ENCODE peak calls at places on chromosome 21, in ten cellular contexts. One of them, this sample, is unnamed.

GRCh38 chr21:34835526-34835925 is 166.7 kb downstream of the CLIC6 start:
- DNase-seq in B cell: no peak
- DNase-seq in PC-9: no peak
- DNase-seq in astrocyte: no peak
- DNase-seq in astrocyte of the spinal cord: peak; percentile 41
- DNase-seq in CD4-positive, alpha-beta T cell: no peak
- DNase-seq in adrenal gland: peak; percentile 42
- DNase-seq in breast epithelium: peak; percentile 61
- DNase-seq in left ventricle myocardium inferior: no peak
- DNase-seq in ovary: no peak
- DNase-seq in this sample: no peak

GRCh38 chr21:30443226-30443625 is 3.2 kb downstream of the KRTAP15-1 start:
- DNase-seq in B cell: no peak
- DNase-seq in PC-9: no peak
- DNase-seq in astrocyte: no peak
- DNase-seq in astrocyte of the spinal cord: no peak
- DNase-seq in CD4-positive, alpha-beta T cell: no peak
- DNase-seq in adrenal gland: no peak
- DNase-seq in breast epithelium: no peak
- DNase-seq in left ventricle myocardium inferior: no peak
- DNase-seq in ovary: no peak
- DNase-seq in this sample: no peak

GRCh38 chr21:25139390-25139789 is 467.9 kb downstream of the MRPL39 start:
- DNase-seq in B cell: no peak
- DNase-seq in PC-9: no peak
- DNase-seq in astrocyte: no peak
- DNase-seq in astrocyte of the spinal cord: no peak
- DNase-seq in CD4-positive, alpha-beta T cell: no peak
- DNase-seq in adrenal gland: no peak
- DNase-seq in breast epithelium: no peak
- DNase-seq in left ventricle myocardium inferior: no peak
- DNase-seq in ovary: no peak
- DNase-seq in this sample: no peak

GRCh38 chr21:26332873-26333272 is 162.3 kb upstream of the APP start:
- DNase-seq in B cell: no peak
- DNase-seq in PC-9: no peak
- DNase-seq in astrocyte: no peak
- DNase-seq in astrocyte of the spinal cord: no peak
- DNase-seq in CD4-positive, alpha-beta T cell: no peak
- DNase-seq in adrenal gland: no peak
- DNase-seq in breast epithelium: no peak
- DNase-seq in left ventricle myocardium inferior: no peak
- DNase-seq in ovary: no peak
- DNase-seq in this sample: no peak

GRCh38 chr21:26001356-26001755 is 169.2 kb downstream of the APP start:
- DNase-seq in B cell: peak; percentile 8
- DNase-seq in PC-9: no peak
- DNase-seq in astrocyte: no peak
- DNase-seq in astrocyte of the spinal cord: no peak
- DNase-seq in CD4-positive, alpha-beta T cell: no peak
- DNase-seq in adrenal gland: no peak
- DNase-seq in breast epithelium: no peak
- DNase-seq in left ventricle myocardium inferior: no peak
- DNase-seq in ovary: no peak
- DNase-seq in this sample: no peak

GRCh38 chr21:38760017-38760761 is 45.5 kb upstream of the ETS2 start:
- DNase-seq in B cell: no peak
- DNase-seq in PC-9: no peak
- DNase-seq in astrocyte: peak; percentile 77
- DNase-seq in astrocyte of the spinal cord: no peak
- DNase-seq in CD4-positive, alpha-beta T cell: no peak
- DNase-seq in adrenal gland: no peak
- DNase-seq in breast epithelium: no peak
- DNase-seq in left ventricle myocardium inferior: no peak
- DNase-seq in ovary: no peak
- DNase-seq in this sample: no peak

GRCh38 chr21:39053126-39053525 is 130.1 kb downstream of the PSMG1 start:
- DNase-seq in B cell: no peak
- DNase-seq in PC-9: no peak
- DNase-seq in astrocyte: no peak
- DNase-seq in astrocyte of the spinal cord: no peak
- DNase-seq in CD4-positive, alpha-beta T cell: no peak
- DNase-seq in adrenal gland: no peak
- DNase-seq in breast epithelium: no peak
- DNase-seq in left ventricle myocardium inferior: no peak
- DNase-seq in ovary: no peak
- DNase-seq in this sample: no peak

GRCh38 chr21:38937286-38937790 is 131.6 kb downstream of the ETS2 start:
- DNase-seq in B cell: no peak
- DNase-seq in PC-9: no peak
- DNase-seq in astrocyte: no peak
- DNase-seq in astrocyte of the spinal cord: no peak
- DNase-seq in CD4-positive, alpha-beta T cell: no peak
- DNase-seq in adrenal gland: no peak
- DNase-seq in breast epithelium: no peak
- DNase-seq in left ventricle myocardium inferior: no peak
- DNase-seq in ovary: no peak
- DNase-seq in this sample: no peak

GRCh38 chr21:31732891-31733520 is 1.1 kb upstream of the SCAF4 start:
- DNase-seq in B cell: no peak
- DNase-seq in PC-9: peak; percentile 3
- DNase-seq in astrocyte: no peak
- DNase-seq in astrocyte of the spinal cord: no peak
- DNase-seq in CD4-positive, alpha-beta T cell: no peak
- DNase-seq in adrenal gland: peak; percentile 24
- DNase-seq in breast epithelium: no peak
- DNase-seq in left ventricle myocardium inferior: no peak
- DNase-seq in ovary: no peak
- DNase-seq in this sample: no peak

GRCh38 chr21:14864211-14865021 is 200.4 kb downstream of the NRIP1 start:
- DNase-seq in B cell: peak; percentile 38
- DNase-seq in PC-9: peak; percentile 58
- DNase-seq in astrocyte: peak; percentile 68
- DNase-seq in astrocyte of the spinal cord: peak; percentile 79
- DNase-seq in CD4-positive, alpha-beta T cell: peak; percentile 7
- DNase-seq in adrenal gland: peak; percentile 88
- DNase-seq in breast epithelium: peak; percentile 24
- DNase-seq in left ventricle myocardium inferior: peak; percentile 64
- DNase-seq in ovary: peak; percentile 66
- DNase-seq in this sample: peak; percentile 63

GRCh38 chr21:34934350-34934749 is 114.8 kb downstream of the RUNX1 start:
- DNase-seq in B cell: no peak
- DNase-seq in PC-9: no peak
- DNase-seq in astrocyte: no peak
- DNase-seq in astrocyte of the spinal cord: no peak
- DNase-seq in CD4-positive, alpha-beta T cell: no peak
- DNase-seq in adrenal gland: no peak
- DNase-seq in breast epithelium: no peak
- DNase-seq in left ventricle myocardium inferior: no peak
- DNase-seq in ovary: no peak
- DNase-seq in this sample: no peak

GRCh38 chr21:33136898-33137502 is 67.1 kb downstream of the OLIG1 start:
- DNase-seq in B cell: no peak
- DNase-seq in PC-9: no peak
- DNase-seq in astrocyte: no peak
- DNase-seq in astrocyte of the spinal cord: no peak
- DNase-seq in CD4-positive, alpha-beta T cell: no peak
- DNase-seq in adrenal gland: no peak
- DNase-seq in breast epithelium: no peak
- DNase-seq in left ventricle myocardium inferior: no peak
- DNase-seq in ovary: no peak
- DNase-seq in this sample: no peak

GRCh38 chr21:41245509-41246135 is 71.0 kb upstream of the FAM3B start:
- DNase-seq in B cell: no peak
- DNase-seq in PC-9: no peak
- DNase-seq in astrocyte: no peak
- DNase-seq in astrocyte of the spinal cord: no peak
- DNase-seq in CD4-positive, alpha-beta T cell: no peak
- DNase-seq in adrenal gland: no peak
- DNase-seq in breast epithelium: no peak
- DNase-seq in left ventricle myocardium inferior: no peak
- DNase-seq in ovary: no peak
- DNase-seq in this sample: no peak

GRCh38 chr21:35850029-35850428 is 210.3 kb downstream of the SETD4 start:
- DNase-seq in B cell: no peak
- DNase-seq in PC-9: no peak
- DNase-seq in astrocyte: peak; percentile 35
- DNase-seq in astrocyte of the spinal cord: peak; percentile 51
- DNase-seq in CD4-positive, alpha-beta T cell: no peak
- DNase-seq in adrenal gland: no peak
- DNase-seq in breast epithelium: no peak
- DNase-seq in left ventricle myocardium inferior: no peak
- DNase-seq in ovary: no peak
- DNase-seq in this sample: no peak

GRCh38 chr21:44575307-44576024 is 1.9 kb downstream of the KRTAP10-4 start:
- DNase-seq in B cell: no peak
- DNase-seq in PC-9: no peak
- DNase-seq in astrocyte: no peak
- DNase-seq in astrocyte of the spinal cord: no peak
- DNase-seq in CD4-positive, alpha-beta T cell: no peak
- DNase-seq in adrenal gland: no peak
- DNase-seq in breast epithelium: no peak
- DNase-seq in left ventricle myocardium inferior: no peak
- DNase-seq in ovary: no peak
- DNase-seq in this sample: no peak

DNA sequence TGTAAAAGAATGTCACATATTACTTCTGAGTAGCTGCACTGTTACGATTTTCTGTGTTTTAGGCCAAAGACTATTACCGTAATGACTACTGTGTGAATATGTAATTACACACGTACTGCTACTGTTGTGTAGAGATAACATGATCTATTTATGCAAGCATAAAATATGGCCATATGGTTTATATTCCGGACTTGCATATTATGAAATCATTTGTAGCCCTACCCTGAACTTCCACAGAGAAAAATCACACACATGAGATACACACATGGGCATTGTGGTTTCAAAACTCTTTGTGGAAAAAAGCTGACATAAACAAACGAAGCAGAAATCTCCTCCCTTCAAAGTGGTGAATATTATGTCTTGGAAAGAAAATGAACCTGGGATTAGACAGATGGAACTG is 373.0 kb upstream of the ADAMTS5 start:
- DNase-seq in B cell: no peak
- DNase-seq in PC-9: no peak
- DNase-seq in astrocyte: no peak
- DNase-seq in astrocyte of the spinal cord: no peak
- DNase-seq in CD4-positive, alpha-beta T cell: no peak
- DNase-seq in adrenal gland: no peak
- DNase-seq in breast epithelium: no peak
- DNase-seq in left ventricle myocardium inferior: no peak
- DNase-seq in ovary: no peak
- DNase-seq in this sample: no peak
- TF ChIP-seq CTCF in B cell: no peak
- TF ChIP-seq CTCF in PC-9: no peak
- TF ChIP-seq CTCF in astrocyte: no peak
- TF ChIP-seq CTCF in astrocyte of the spinal cord: no peak
- TF ChIP-seq CTCF in CD4-positive, alpha-beta T cell: no peak
- TF ChIP-seq CTCF in adrenal gland: no peak
- TF ChIP-seq CTCF in breast epithelium: no peak
- TF ChIP-seq CTCF in left ventricle myocardium inferior: no peak
- TF ChIP-seq CTCF in ovary: no peak
- TF ChIP-seq CTCF in this sample: no peak

GRCh38 chr21:17688912-17689874 is 76.5 kb upstream of the BTG3 start:
- DNase-seq in B cell: peak; percentile 20
- DNase-seq in PC-9: peak; percentile 90
- DNase-seq in astrocyte: peak; percentile 56
- DNase-seq in astrocyte of the spinal cord: peak; percentile 63
- DNase-seq in CD4-positive, alpha-beta T cell: peak; percentile 29
- DNase-seq in adrenal gland: no peak
- DNase-seq in breast epithelium: peak; percentile 59
- DNase-seq in left ventricle myocardium inferior: peak; percentile 23
- DNase-seq in ovary: peak; percentile 34
- DNase-seq in this sample: no peak
- TF ChIP-seq CTCF in B cell: peak; percentile 49
- TF ChIP-seq CTCF in PC-9: peak; percentile 73
- TF ChIP-seq CTCF in astrocyte: no peak
- TF ChIP-seq CTCF in astrocyte of the spinal cord: peak; percentile 27
- TF ChIP-seq CTCF in CD4-positive, alpha-beta T cell: peak; percentile 30
- TF ChIP-seq CTCF in adrenal gland: no peak
- TF ChIP-seq CTCF in breast epithelium: no peak
- TF ChIP-seq CTCF in left ventricle myocardium inferior: no peak
- TF ChIP-seq CTCF in ovary: no peak
- TF ChIP-seq CTCF in this sample: no peak

DNA sequence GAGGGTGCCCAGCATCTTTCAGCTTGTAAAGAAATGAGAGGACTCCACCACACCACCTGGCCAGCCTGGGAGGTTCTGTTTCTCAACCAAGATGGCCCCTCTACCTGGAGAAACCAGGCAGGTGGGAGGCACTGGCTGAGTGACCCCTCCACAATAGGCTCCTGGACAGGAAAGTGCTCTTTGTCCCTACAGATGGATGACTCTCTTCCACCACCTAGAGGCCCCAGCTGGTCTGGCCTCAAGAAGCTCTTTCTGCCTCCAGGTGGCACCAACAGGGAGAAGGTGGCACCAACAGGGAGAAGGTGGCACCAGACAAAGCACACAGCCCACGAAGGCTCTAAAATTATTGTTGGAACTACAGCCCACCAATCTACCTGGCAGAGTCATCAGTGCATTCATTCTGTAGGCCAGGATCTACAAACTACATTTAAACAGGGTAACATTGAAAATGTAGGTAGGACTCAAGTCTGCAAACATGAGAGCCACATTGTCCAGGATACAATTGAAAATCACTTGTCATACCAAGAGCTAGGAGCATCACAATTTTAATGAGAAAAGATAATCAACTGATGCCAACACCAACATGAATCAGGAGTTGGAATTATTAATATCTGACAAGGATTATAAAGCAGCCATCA is 14.4 kb downstream of the TMPRSS3 start:
- DNase-seq in B cell: peak; percentile 19
- DNase-seq in PC-9: peak; percentile 59
- DNase-seq in astrocyte: peak; percentile 6
- DNase-seq in astrocyte of the spinal cord: peak; percentile 22
- DNase-seq in CD4-positive, alpha-beta T cell: peak; percentile 43
- DNase-seq in adrenal gland: peak; percentile 52
- DNase-seq in breast epithelium: peak; percentile 35
- DNase-seq in left ventricle myocardium inferior: no peak
- DNase-seq in ovary: no peak
- DNase-seq in this sample: no peak
- TF ChIP-seq CTCF in B cell: no peak
- TF ChIP-seq CTCF in PC-9: peak; percentile 81
- TF ChIP-seq CTCF in astrocyte: peak; percentile 37
- TF ChIP-seq CTCF in astrocyte of the spinal cord: peak; percentile 80
- TF ChIP-seq CTCF in CD4-positive, alpha-beta T cell: peak; percentile 42
- TF ChIP-seq CTCF in adrenal gland: peak; percentile 53
- TF ChIP-seq CTCF in breast epithelium: peak; percentile 66
- TF ChIP-seq CTCF in left ventricle myocardium inferior: peak; percentile 51
- TF ChIP-seq CTCF in ovary: no peak
- TF ChIP-seq CTCF in this sample: no peak

DNA sequence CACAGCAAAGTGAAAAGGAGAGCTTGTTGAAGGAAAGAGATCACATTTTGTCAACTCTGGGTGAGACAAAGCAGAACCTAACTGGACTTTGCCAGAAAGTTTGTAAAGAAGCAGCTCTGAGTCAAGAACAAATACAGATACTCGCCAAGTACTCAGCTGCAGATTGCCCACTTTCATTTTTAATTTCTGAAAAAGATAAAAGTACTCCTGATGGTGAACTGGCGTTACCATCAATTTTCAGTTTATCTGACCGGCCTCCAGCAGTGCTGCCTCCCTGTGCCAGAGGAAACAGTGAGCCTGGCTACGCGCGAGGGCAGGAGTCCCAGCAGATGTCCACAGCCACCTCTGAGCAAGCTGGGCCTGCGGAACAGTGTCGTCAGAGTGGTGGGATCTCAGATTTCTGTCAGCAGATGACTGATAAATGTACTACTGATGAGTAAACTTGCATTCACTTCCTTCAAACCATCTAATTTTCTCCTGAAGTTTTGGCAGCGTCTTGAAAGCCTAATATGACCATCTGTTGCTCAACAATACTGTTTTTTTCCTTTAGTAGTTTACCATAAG is 43.8 kb downstream of the BACH1 start:
- DNase-seq in B cell: no peak
- DNase-seq in PC-9: no peak
- DNase-seq in astrocyte: peak; percentile 99
- DNase-seq in astrocyte of the spinal cord: peak; percentile 98
- DNase-seq in CD4-positive, alpha-beta T cell: no peak
- DNase-seq in adrenal gland: peak; percentile 27
- DNase-seq in breast epithelium: no peak
- DNase-seq in left ventricle myocardium inferior: peak; percentile 68
- DNase-seq in ovary: no peak
- DNase-seq in this sample: no peak
- TF ChIP-seq CTCF in B cell: no peak
- TF ChIP-seq CTCF in PC-9: no peak
- TF ChIP-seq CTCF in astrocyte: no peak
- TF ChIP-seq CTCF in astrocyte of the spinal cord: no peak
- TF ChIP-seq CTCF in CD4-positive, alpha-beta T cell: no peak
- TF ChIP-seq CTCF in adrenal gland: no peak
- TF ChIP-seq CTCF in breast epithelium: no peak
- TF ChIP-seq CTCF in left ventricle myocardium inferior: no peak
- TF ChIP-seq CTCF in ovary: no peak
- TF ChIP-seq CTCF in this sample: no peak

This sample was measured in omental fat pad.